ENCODE peak calls at places on chromosomes 4 and X, in seven cellular contexts. Y, I, D, R, F, Z and L are unnamed samples.
A peak's percentile ranks its signal among the peaks of the same experiment; 100 is the strongest.

GRCh38 chrX:53116101-53116500 is 22.2 kb downstream of the KANTR start:
- DNase-seq in Y (no peak), I (no peak), D (no peak), R (no peak), F (no peak), Z (no peak), L (peak; percentile 43)

GRCh38 chrX:113929004-113929403 is 654.9 kb upstream of the HTR2C start:
- DNase-seq in Y (no peak), I (no peak), D (peak; percentile 6), R (no peak), F (no peak), Z (peak; percentile 92), L (peak; percentile 37)

GRCh38 chr4:165060938-165061337 is 7.3 kb downstream of the TRIM75 start:
- DNase-seq in Y (no peak), I (no peak), D (no peak), R (no peak), F (no peak), Z (no peak), L (no peak)

GRCh38 chrX:118974088-118974907 is at the start of gene LONRF3:
- DNase-seq in Y (peak; percentile 68), I (peak; percentile 92), D (no peak), R (peak; percentile 92), F (peak; percentile 74), Z (peak; percentile 53), L (peak; percentile 89)

GRCh38 chrX:155505296-155505695 is 46.9 kb upstream of the F8A3 start:
- DNase-seq in Y (no peak), I (no peak), D (no peak), R (no peak), F (no peak), Z (no peak), L (no peak)

GRCh38 chrX:74535211-74535621 is 79.2 kb downstream of the RLIM start:
- DNase-seq in Y (no peak), I (no peak), D (no peak), R (no peak), F (no peak), Z (peak; percentile 65), L (peak; percentile 40)

GRCh38 chr4:185504098-185505047 is 30.9 kb downstream of the PDLIM3 start:
- DNase-seq in Y (peak; percentile 84), I (peak; percentile 17), D (no peak), R (no peak), F (peak; percentile 29), Z (no peak), L (peak; percentile 73)

GRCh38 chr4:101784957-101785356 is 5.6 kb upstream of the BANK1 start:
- DNase-seq in Y (no peak), I (no peak), D (no peak), R (no peak), F (no peak), Z (no peak), L (no peak)

GRCh38 chr4:148438047-148438446 is 4.2 kb downstream of the NR3C2 start:
- DNase-seq in Y (no peak), I (no peak), D (no peak), R (no peak), F (no peak), Z (no peak), L (no peak)

GRCh38 chrX:44482575-44482974 is 60.1 kb downstream of the FUNDC1 start:
- DNase-seq in Y (no peak), I (no peak), D (no peak), R (no peak), F (no peak), Z (no peak), L (no peak)

GRCh38 chr4:127748957-127749356 is 18.8 kb downstream of the SLC25A31 start:
- DNase-seq in Y (no peak), I (no peak), D (no peak), R (no peak), F (no peak), Z (no peak), L (no peak)

GRCh38 chrX:140164383-140164782 is 199.1 kb upstream of the CXorf66 start:
- DNase-seq in Y (no peak), I (no peak), D (no peak), R (no peak), F (no peak), Z (no peak), L (no peak)

GRCh38 chr4:140721088-140721421 is 35.1 kb downstream of the TBC1D9 start:
- DNase-seq in Y (no peak), I (no peak), D (no peak), R (no peak), F (no peak), Z (no peak), L (no peak)

GRCh38 chr4:57110635-57111546 is 706 bp upstream of the IGFBP7 start:
- DNase-seq in Y (peak; percentile 53), I (peak; percentile 3), D (peak; percentile 48), R (peak; percentile 71), F (no peak), Z (peak; percentile 78), L (peak; percentile 60)

GRCh38 chr4:152352645-152353116 is 183.2 kb downstream of the FBXW7 start:
- DNase-seq in Y (peak; percentile 65), I (no peak), D (peak; percentile 84), R (no peak), F (peak; percentile 20), Z (peak; percentile 57), L (peak; percentile 63)

GRCh38 chrX:118978451-118978850 is 4.0 kb downstream of the LONRF3 start:
- DNase-seq in Y (no peak), I (no peak), D (no peak), R (no peak), F (no peak), Z (no peak), L (no peak)

GRCh38 chrX:39030636-39031035 is 229.4 kb downstream of the MID1IP1 start:
- DNase-seq in Y (no peak), I (no peak), D (no peak), R (no peak), F (no peak), Z (no peak), L (no peak)

GRCh38 chr4:5012477-5012876 is 6.8 kb downstream of the CYTL1 start:
- DNase-seq in Y (no peak), I (no peak), D (no peak), R (no peak), F (no peak), Z (no peak), L (no peak)

GRCh38 chr4:81366786-81367185 is 104.9 kb downstream of the RASGEF1B start:
- DNase-seq in Y (no peak), I (no peak), D (no peak), R (no peak), F (no peak), Z (no peak), L (no peak)

GRCh38 chrX:97009391-97009790 is 125.7 kb downstream of the RPA4 start:
- DNase-seq in Y (no peak), I (no peak), D (no peak), R (no peak), F (no peak), Z (no peak), L (no peak)

DNA sequence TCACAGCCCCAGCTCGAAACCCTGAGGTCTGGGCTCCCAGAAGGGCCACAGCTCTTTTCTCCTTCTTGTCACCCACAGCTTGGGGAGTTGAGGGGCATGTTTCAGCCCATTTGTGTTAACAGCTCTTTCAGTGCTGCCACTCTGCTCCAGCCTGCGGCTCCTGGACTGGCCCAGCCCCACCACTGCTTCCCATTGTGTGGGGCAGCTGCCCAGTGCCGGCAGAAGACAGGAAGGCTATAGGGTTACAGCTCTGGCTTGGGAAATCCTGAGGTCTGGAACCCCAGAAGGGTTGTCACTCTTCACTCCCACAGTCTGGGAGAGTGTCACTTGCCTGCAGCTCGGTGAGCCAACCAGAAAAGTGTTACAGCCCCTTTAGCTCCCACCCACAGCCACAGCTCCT is 7.0 kb upstream of the HNRNPD start:
- DNase-seq in Y (no peak), I (no peak), D (no peak), R (no peak), F (no peak), Z (no peak), L (no peak)
- H3K27ac ChIP-seq in Y (peak overlapping the region; percentile 24), I (no peak overlapping the region), D (no peak overlapping the region), R (no peak overlapping the region), F (no peak overlapping the region), Z (no peak overlapping the region), L (no peak overlapping the region)

DNA sequence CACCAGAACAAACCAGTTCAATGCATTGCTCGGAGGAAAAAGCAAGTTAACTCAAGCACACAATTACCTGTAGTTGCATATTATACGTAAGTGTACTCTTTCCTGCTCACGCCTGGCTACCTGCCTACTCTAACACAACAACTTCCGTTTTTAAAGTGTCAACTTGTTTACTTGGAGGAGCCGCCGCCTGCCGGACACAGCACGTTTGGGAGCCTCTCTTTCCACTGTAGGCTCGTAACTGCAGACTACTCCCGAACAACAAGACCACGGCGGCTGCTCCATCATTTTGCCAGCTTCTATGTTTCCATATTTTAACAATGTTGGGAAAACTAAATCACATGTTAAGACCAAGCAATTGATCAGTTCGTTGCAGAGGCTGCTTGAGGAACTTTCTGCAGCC is 882 bp downstream of the MTNR1A start:
- DNase-seq in Y (no peak), I (no peak), D (no peak), R (no peak), F (peak; percentile 30), Z (peak; percentile 85), L (peak; percentile 64)
- TF ChIP-seq CTCF in Y (no peak), I (no peak), D (no peak), R (no peak), F (no peak), Z (peak; percentile 73), L (no peak)

DNA sequence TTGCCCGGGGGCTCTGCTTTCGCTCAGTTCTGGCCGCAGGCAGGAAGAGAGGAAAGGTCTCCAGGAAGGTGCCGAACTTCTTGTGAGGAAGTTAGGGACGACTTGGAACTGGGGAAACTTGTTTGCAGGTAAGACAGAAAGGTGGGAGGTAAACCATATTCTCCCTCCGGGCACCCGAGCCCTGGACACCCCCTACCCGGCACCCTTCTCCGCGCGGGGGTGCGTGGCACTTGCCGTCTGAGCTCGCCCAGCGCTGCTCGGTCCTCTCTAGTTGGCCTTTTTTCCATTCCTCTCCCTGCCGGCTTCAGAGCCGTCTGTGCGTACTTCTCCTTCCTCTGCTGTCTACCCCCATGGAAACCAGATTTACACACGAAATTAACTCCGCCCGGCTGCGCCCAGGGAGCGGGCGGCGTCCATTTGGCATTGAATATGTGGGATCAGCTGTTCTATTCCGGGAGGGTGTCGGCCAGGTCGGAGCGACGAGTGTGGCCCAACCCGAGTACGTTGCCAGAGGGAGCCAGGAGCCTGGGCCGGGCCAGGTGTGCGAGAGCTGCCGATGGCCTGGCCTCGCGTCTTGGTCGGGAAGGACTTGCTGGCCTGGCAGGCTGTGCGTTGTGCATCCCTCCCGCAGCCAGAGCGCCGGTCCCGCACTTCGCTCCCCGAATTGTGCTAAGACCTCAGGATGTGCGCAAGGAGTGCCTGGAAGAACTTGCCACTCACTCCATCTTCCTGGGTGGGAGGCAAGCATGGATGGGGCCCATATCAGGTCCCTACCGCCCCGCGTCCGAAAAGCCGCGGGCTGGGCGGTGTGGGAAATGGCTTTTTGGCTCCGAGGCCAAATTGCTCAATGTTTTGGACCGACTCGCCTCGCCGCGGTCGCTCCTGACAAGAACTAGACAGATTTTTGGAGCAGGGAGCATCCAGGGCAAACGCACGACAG is 1.7 kb downstream of the PDGFRA start:
- DNase-seq in Y (no peak), I (peak; percentile 80), D (no peak), R (peak; percentile 58), F (no peak), Z (peak; percentile 79), L (peak; percentile 23)
- H3K27ac ChIP-seq in Y (peak overlapping the region; percentile 89), I (peak overlapping the region; percentile 62), D (no peak overlapping the region), R (peak overlapping the region; percentile 72), F (no peak overlapping the region), Z (no peak overlapping the region), L (peak overlapping the region; percentile 88)

GRCh38 chr4:65880594-65880993 is 210.3 kb upstream of the EPHA5 start:
- DNase-seq in Y (no peak), I (no peak), D (no peak), R (no peak), F (no peak), Z (no peak), L (no peak)
- TF ChIP-seq CTCF in Y (no peak), I (no peak), D (peak; percentile 20), R (no peak), F (no peak), Z (no peak), L (no peak)

GRCh38 chr4:139665079-139665689 is 435 bp upstream of the MGST2 start:
- DNase-seq in Y (no peak), I (no peak), D (no peak), R (no peak), F (no peak), Z (no peak), L (no peak)
- H3K27ac ChIP-seq in Y (peak overlapping the region; percentile 93), I (peak overlapping the region; percentile 87), D (peak overlapping the region; percentile 91), R (peak overlapping the region; percentile 93), F (peak overlapping the region; percentile 90), Z (peak overlapping the region; percentile 67), L (peak overlapping the region; percentile 91)